ENCODE peak calls at places on chromosomes 7 and 10, in eight cellular contexts. F is fibroblast of pulmonary artery, R is colonic mucosa, K is pancreas, Q is cardiac fibroblast, M is bronchial epithelial cell, S is NB4, Z is AG10803. E is an unnamed sample.

GRCh38 chr7:71753959-71754652 is 622.2 kb downstream of the GALNT17 start:
- DNase-seq in S (no peak), M (no peak), F (no peak), K (no peak), R (no peak), Q (no peak), Z (no peak), E (no peak)

GRCh38 chr10:110523736-110524135 is 26.0 kb downstream of the DUSP5 start:
- DNase-seq in K (no peak), Z (no peak), Q (no peak), F (no peak), R (no peak), M (no peak), S (no peak), E (no peak)

GRCh38 chr10:80165173-80165572 is 32.6 kb downstream of the PLAC9 start:
- DNase-seq in S (no peak), R (no peak), F (peak), Q (peak), K (no peak), Z (no peak), M (peak), E (peak)

GRCh38 chr7:139813141-139813540 is 15.9 kb upstream of the TBXAS1 start:
- DNase-seq in M (no peak), Q (no peak), R (no peak), Z (no peak), F (no peak), K (no peak), S (no peak), E (no peak)

GRCh38 chr10:126463306-126463705 is 75.0 kb upstream of the ADAM12 start:
- DNase-seq in R (no peak), S (no peak), K (no peak), F (no peak), Q (no peak), M (no peak), Z (no peak), E (peak)

GRCh38 chr7:75977741-75978140 is 16.7 kb downstream of the TMEM120A start:
- DNase-seq in Q (peak), M (no peak), R (peak), S (no peak), Z (peak), F (peak), K (peak), E (no peak)

GRCh38 chr10:114523876-114524275 is 119.6 kb upstream of the AFAP1L2 start:
- DNase-seq in Q (no peak), K (no peak), Z (no peak), R (no peak), M (no peak), S (no peak), F (no peak), E (no peak)

GRCh38 chr7:117019786-117020604 is 66.7 kb downstream of the ST7 start:
- DNase-seq in R (peak), F (peak), S (no peak), K (no peak), M (peak), Q (peak), Z (peak), E (peak)

GRCh38 chr10:122459586-122460273 is 1.6 kb upstream of the HTRA1 start:
- DNase-seq in S (peak), M (no peak), Z (peak), R (no peak), K (no peak), Q (peak), F (peak), E (peak)

GRCh38 chr10:132200344-132201110 is 13.8 kb downstream of the DPYSL4 start:
- DNase-seq in Z (no peak), F (no peak), M (no peak), K (peak), S (no peak), R (no peak), Q (no peak), E (no peak)

GRCh38 chr10:63633677-63634487 is 112.7 kb downstream of the REEP3 start:
- DNase-seq in K (no peak), R (no peak), F (peak), Z (peak), M (peak), Q (peak), S (peak), E (no peak)

GRCh38 chr7:85078181-85078580 is 108.7 kb downstream of the SEMA3D start:
- DNase-seq in M (no peak), S (no peak), Q (no peak), K (no peak), R (no peak), Z (no peak), F (no peak), E (no peak)

GRCh38 chr7:43205171-43205795 is 92.8 kb downstream of the HECW1 start:
- DNase-seq in K (no peak), Q (no peak), S (no peak), M (no peak), F (no peak), R (no peak), Z (no peak), E (no peak)

GRCh38 chr7:78134256-78134655 is 335.7 kb downstream of the PHTF2 start:
- DNase-seq in K (no peak), Q (peak), F (peak), R (no peak), S (peak), Z (peak), M (peak), E (peak)

GRCh38 chr10:49749556-49750491 is 12.3 kb downstream of the OGDHL start:
- DNase-seq in R (peak), Z (no peak), M (no peak), F (no peak), K (no peak), S (no peak), Q (no peak), E (no peak)

GRCh38 chr7:50648570-50649169 is 83.5 kb upstream of the DDC start:
- DNase-seq in Z (no peak), M (no peak), K (no peak), S (no peak), F (no peak), R (no peak), Q (no peak), E (no peak)

DNA sequence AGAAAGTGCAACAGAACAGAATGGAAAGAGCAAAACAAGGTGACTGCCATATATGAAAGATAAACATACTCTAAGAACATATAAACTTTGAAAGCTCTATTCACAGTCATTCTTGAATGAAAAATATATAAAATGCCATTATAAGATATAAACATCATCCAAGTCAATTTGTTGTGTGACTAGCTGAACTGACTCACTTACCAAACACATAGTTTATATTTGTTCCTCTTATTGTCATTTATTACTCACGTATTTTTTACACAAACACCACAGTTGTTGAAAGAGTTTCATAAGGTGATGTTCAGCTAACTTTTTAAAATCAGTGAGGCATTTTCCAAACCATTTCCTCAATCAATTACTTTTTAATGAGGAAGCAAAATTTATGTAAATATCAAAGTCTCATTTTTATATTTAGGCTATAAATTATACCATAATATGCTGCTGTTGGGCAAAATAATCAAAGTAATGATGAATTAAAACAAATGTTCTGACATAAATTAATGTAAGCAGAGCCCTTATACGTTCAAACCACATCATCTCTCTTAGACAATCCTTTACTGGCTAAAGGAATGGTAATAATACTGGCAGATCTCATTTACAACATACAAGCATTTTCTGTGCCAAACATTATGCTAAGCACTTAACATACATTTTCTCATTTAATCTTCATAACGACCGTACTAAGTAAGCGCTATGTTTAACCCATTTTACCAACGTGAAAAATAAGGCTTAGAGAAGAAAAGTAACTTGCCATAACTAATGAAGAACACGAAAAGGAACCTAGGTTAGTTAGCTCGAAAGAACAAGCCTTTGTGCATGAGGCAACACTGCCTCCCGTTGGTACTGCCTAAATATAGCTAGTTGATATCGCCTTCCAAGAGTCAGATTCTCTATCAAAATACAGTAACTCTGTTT is 7.3 kb downstream of the LRRN3 start:
- DNase-seq in Z (peak), F (peak), S (peak), Q (peak), K (no peak), M (peak), R (no peak), E (peak)
- TF ChIP-seq CTCF in Z (peak), F (peak), S (peak), Q (peak), K (no peak), M (peak), R (peak), E (peak)

GRCh38 chr7:20424475-20424874 is 93.8 kb downstream of the ITGB8 start:
- DNase-seq in K (no peak), S (no peak), F (no peak), R (no peak), Z (no peak), Q (no peak), M (no peak), E (no peak)
- H3K4me3 ChIP-seq in K (no peak), S (no peak), F (no peak), R (no peak), Z (no peak), Q (no peak), M (no peak), E (no peak)

GRCh38 chr7:91527460-91527859 is 263.2 kb downstream of the FZD1 start:
- DNase-seq in K (no peak), S (no peak), Q (no peak), Z (no peak), M (peak), R (no peak), F (no peak), E (no peak)
- TF ChIP-seq CTCF in K (no peak), S (no peak), Q (no peak), Z (no peak), M (no peak), R (no peak), F (no peak), E (no peak)

GRCh38 chr7:66418537-66418936 is 210.1 kb upstream of the KCTD7 start:
- DNase-seq in F (no peak), Q (no peak), Z (no peak), S (no peak), K (no peak), R (no peak), M (no peak), E (no peak)

GRCh38 chr7:66409493-66409892 is 204.4 kb downstream of the TPST1 start:
- DNase-seq in S (no peak), Q (no peak), R (no peak), M (peak), Z (no peak), K (no peak), F (no peak), E (no peak)

GRCh38 chr7:66419210-66419609 is 209.5 kb upstream of the KCTD7 start:
- DNase-seq in K (no peak), Z (no peak), R (no peak), F (no peak), M (no peak), S (peak), Q (no peak), E (no peak)

GRCh38 chr7:66415659-66416265 is 210.6 kb downstream of the TPST1 start:
- DNase-seq in S (no peak), K (no peak), F (no peak), R (no peak), Q (peak), Z (peak), M (no peak), E (peak)

GRCh38 chr7:66413379-66414114 is 208.4 kb downstream of the TPST1 start:
- DNase-seq in R (peak), Q (peak), F (peak), M (peak), S (peak), K (peak), Z (peak), E (peak)
- H3K4me3 ChIP-seq in R (peak), Q (peak), F (peak), M (peak), S (peak), K (peak), Z (peak), E (peak)

GRCh38 chr10:90592903-90593302 is 264.9 kb downstream of the HTR7 start:
- DNase-seq in F (peak), S (peak), R (no peak), K (no peak), M (peak), Q (peak), Z (no peak), E (peak)
- TF ChIP-seq CTCF in F (peak), S (peak), R (no peak), K (no peak), M (peak), Q (peak), Z (no peak), E (peak)

GRCh38 chr7:27204851-27205322 is 5.0 kb upstream of the HOXA13 start:
- DNase-seq in Q (no peak), R (peak), S (no peak), Z (peak), K (no peak), M (no peak), F (no peak), E (no peak)
- H3K4me3 ChIP-seq in Q (no peak), R (peak), S (no peak), Z (peak), K (no peak), M (no peak), F (no peak), E (peak)

DNA sequence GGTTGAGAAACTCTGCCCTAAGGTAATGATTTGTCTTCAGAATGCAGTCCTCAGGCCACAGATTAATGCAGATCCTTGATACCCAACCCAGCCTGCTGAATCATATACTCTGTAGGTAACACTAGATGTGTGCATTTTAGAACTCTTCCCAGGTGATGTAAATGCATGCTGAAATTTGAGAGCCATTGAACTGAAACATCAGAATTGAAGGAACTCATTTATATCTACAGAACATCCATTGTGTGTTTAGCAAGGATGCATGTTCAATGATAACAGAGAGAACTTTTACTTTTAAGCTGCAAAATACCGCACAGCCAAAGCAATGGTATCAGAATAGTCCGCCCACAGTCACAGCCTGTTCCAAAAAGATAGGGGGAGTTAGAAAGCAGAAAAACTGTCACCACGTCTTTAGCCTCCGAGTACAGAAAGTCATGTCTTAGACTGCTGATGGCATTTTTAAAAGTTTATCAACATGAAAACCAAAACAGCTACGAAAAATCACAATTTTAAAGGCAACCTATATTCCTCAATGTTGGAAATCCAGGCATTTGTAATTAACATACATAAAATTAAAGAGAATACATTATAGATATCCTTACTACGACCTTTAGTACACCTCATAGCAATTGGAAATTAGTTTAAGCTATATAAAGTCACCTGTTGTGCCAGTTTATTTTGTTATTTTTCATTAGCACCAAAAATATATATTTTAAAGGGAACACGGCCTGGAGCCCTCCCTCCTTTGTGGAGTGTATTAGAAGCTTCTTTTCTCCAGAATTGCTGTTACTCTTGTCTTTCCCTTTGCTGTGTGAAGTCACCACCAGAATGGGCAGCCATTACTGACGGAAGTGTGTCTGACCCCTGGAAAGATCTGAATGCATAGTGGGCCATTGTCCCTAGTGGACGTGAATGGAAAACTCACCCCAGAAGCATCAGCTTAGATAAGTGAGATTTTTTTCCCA is 65.8 kb upstream of the PRKAR2B start:
- DNase-seq in F (no peak), M (no peak), S (no peak), Q (no peak), Z (no peak), R (no peak), K (no peak), E (no peak)
- TF ChIP-seq CTCF in F (peak), M (no peak), S (peak), Q (no peak), Z (peak), R (no peak), K (no peak), E (no peak)

DNA sequence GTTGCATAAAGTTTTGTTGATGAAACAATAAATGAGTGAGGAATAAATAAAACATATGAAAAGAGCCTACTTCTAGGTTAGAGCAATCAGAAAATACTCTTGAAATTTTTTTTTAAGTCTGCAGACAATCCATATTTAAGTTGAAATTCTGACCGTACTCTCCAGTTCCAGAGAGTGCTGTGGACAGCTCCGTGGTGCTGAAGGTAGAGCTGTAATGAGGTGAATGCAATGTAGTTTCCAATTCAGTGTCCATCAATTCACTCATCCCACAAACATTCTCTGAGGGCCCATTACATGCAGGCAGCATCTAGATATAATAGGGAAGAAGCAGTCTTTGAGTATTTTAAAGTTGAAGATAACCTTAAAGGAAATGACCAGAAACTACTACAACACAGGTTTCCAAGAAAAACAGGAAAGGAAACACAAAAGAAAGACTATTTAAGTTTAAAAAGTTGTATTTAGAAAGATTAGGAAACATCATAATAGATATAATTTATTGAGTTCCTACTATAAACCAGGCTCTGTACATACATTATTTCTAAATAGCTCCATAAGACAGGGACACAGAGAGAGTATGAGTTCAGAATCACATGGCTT is 44.0 kb upstream of the CRTAC1 start:
- DNase-seq in K (no peak), F (peak), M (peak), R (no peak), Z (no peak), Q (peak), S (peak), E (peak)
- H3K4me3 ChIP-seq in K (no peak), F (no peak), M (no peak), R (no peak), Z (no peak), Q (no peak), S (no peak), E (no peak)

GRCh38 chr7:44858161-44858560 is 10.3 kb upstream of the H2AZ2 start:
- DNase-seq in K (no peak), R (no peak), F (no peak), Z (no peak), M (no peak), S (no peak), Q (no peak), E (no peak)
- TF ChIP-seq CTCF in K (no peak), R (no peak), F (peak), Z (peak), M (no peak), S (no peak), Q (peak), E (no peak)

GRCh38 chr10:27995311-27995710 is 3.6 kb downstream of the ODAD2 start:
- DNase-seq in F (no peak), Q (no peak), R (no peak), S (no peak), Z (no peak), K (no peak), M (no peak), E (no peak)

GRCh38 chr10:27998178-27998953 is 513 bp downstream of the ODAD2 start:
- DNase-seq in Q (no peak), R (no peak), M (no peak), K (peak), F (no peak), S (peak), Z (peak), E (peak)

GRCh38 chr10:27998954-27999275 is at the start of gene ODAD2:
- DNase-seq in R (no peak), K (no peak), F (no peak), Z (no peak), M (no peak), S (no peak), Q (no peak), E (no peak)

GRCh38 chr10:28001353-28001752 is 2.5 kb upstream of the ODAD2 start:
- DNase-seq in S (no peak), F (no peak), K (no peak), Z (no peak), Q (no peak), M (no peak), R (no peak), E (no peak)

DNA sequence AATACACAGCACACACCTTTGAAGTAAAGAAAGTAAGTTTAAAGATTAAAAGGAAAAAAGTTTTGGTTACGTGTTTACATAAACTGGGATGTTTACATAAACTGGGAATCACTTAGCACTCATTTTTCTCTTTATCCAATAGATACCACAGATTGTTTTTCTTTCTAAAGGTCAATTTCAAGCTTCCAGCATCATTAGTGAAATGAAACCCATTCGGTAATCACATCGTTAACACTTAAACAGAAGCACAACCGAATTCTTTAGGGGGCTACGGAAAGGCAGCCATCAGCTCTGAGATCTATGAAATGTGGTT is 1.1 kb downstream of the ODAD2 start:
- DNase-seq in K (no peak), R (no peak), Q (no peak), Z (no peak), S (no peak), M (no peak), F (no peak), E (no peak)
- H3K4me3 ChIP-seq in K (no peak), R (peak), Q (no peak), Z (peak), S (peak), M (peak), F (no peak), E (peak)

E was measured in foreskin fibroblast.